ENCODE peak calls at places on chromosomes 7 and 10, in nine cellular contexts. One of them, this sample, is unnamed. For H3K27me3, the result is how much of the 10 kb centered on the place peaks cover.

GRCh38 chr7:125529237-125529636 is 599.6 kb upstream of the POT1 start:
- DNase-seq in stomach: no peak
- DNase-seq in psoas muscle: no peak
- DNase-seq in adrenal gland: no peak
- DNase-seq in fibroblast of lung: no peak
- DNase-seq in CD8-positive, alpha-beta T cell: no peak
- DNase-seq in CD4-positive, alpha-beta T cell: no peak
- DNase-seq in bronchial epithelial cell: peak
- DNase-seq in GM23248: no peak
- DNase-seq in this sample: no peak

GRCh38 chr10:100520811-100521210 is 1.1 kb upstream of the SEC31B start:
- DNase-seq in psoas muscle: no peak
- DNase-seq in stomach: no peak
- DNase-seq in fibroblast of lung: peak
- DNase-seq in CD4-positive, alpha-beta T cell: no peak
- DNase-seq in adrenal gland: no peak
- DNase-seq in CD8-positive, alpha-beta T cell: no peak
- DNase-seq in GM23248: peak
- DNase-seq in bronchial epithelial cell: peak
- DNase-seq in this sample: no peak

GRCh38 chr7:112869111-112869774 is 79.0 kb upstream of the TMEM168 start:
- DNase-seq in fibroblast of lung: peak
- DNase-seq in bronchial epithelial cell: peak
- DNase-seq in GM23248: peak
- DNase-seq in adrenal gland: peak
- DNase-seq in stomach: peak
- DNase-seq in psoas muscle: no peak
- DNase-seq in CD8-positive, alpha-beta T cell: peak
- DNase-seq in CD4-positive, alpha-beta T cell: peak
- DNase-seq in this sample: peak

GRCh38 chr7:7446616-7447015 is 89.1 kb downstream of the COL28A1 start:
- DNase-seq in GM23248: no peak
- DNase-seq in CD4-positive, alpha-beta T cell: no peak
- DNase-seq in fibroblast of lung: no peak
- DNase-seq in adrenal gland: no peak
- DNase-seq in bronchial epithelial cell: peak
- DNase-seq in psoas muscle: no peak
- DNase-seq in CD8-positive, alpha-beta T cell: no peak
- DNase-seq in stomach: no peak
- DNase-seq in this sample: no peak

GRCh38 chr7:51647931-51648351 is 331.3 kb upstream of the COBL start:
- DNase-seq in stomach: peak
- DNase-seq in CD8-positive, alpha-beta T cell: no peak
- DNase-seq in CD4-positive, alpha-beta T cell: no peak
- DNase-seq in fibroblast of lung: peak
- DNase-seq in psoas muscle: no peak
- DNase-seq in bronchial epithelial cell: peak
- DNase-seq in adrenal gland: peak
- DNase-seq in GM23248: no peak
- DNase-seq in this sample: no peak

GRCh38 chr10:34732926-34733325 is 82.2 kb downstream of the PARD3 start:
- DNase-seq in adrenal gland: no peak
- DNase-seq in psoas muscle: no peak
- DNase-seq in stomach: no peak
- DNase-seq in bronchial epithelial cell: peak
- DNase-seq in fibroblast of lung: peak
- DNase-seq in CD4-positive, alpha-beta T cell: no peak
- DNase-seq in GM23248: peak
- DNase-seq in CD8-positive, alpha-beta T cell: no peak
- DNase-seq in this sample: no peak

GRCh38 chr10:110042181-110042580 is 34.4 kb downstream of the ADD3 start:
- DNase-seq in GM23248: peak
- DNase-seq in psoas muscle: no peak
- DNase-seq in adrenal gland: no peak
- DNase-seq in CD8-positive, alpha-beta T cell: no peak
- DNase-seq in fibroblast of lung: peak
- DNase-seq in CD4-positive, alpha-beta T cell: no peak
- DNase-seq in stomach: no peak
- DNase-seq in bronchial epithelial cell: peak
- DNase-seq in this sample: no peak

GRCh38 chr10:48604408-48605263 is at the start of gene ARHGAP22:
- DNase-seq in stomach: no peak
- DNase-seq in fibroblast of lung: peak
- DNase-seq in bronchial epithelial cell: no peak
- DNase-seq in adrenal gland: peak
- DNase-seq in GM23248: peak
- DNase-seq in psoas muscle: peak
- DNase-seq in CD8-positive, alpha-beta T cell: no peak
- DNase-seq in CD4-positive, alpha-beta T cell: no peak
- DNase-seq in this sample: no peak

GRCh38 chr7:152436279-152437147 is 710 bp upstream of the KMT2C start:
- DNase-seq in GM23248: peak
- DNase-seq in adrenal gland: peak
- DNase-seq in bronchial epithelial cell: peak
- DNase-seq in fibroblast of lung: peak
- DNase-seq in CD8-positive, alpha-beta T cell: peak
- DNase-seq in stomach: peak
- DNase-seq in psoas muscle: peak
- DNase-seq in CD4-positive, alpha-beta T cell: peak
- DNase-seq in this sample: peak

GRCh38 chr10:97138174-97138573 is 47.6 kb downstream of the SLIT1 start:
- DNase-seq in adrenal gland: no peak
- DNase-seq in fibroblast of lung: no peak
- DNase-seq in GM23248: no peak
- DNase-seq in bronchial epithelial cell: no peak
- DNase-seq in psoas muscle: no peak
- DNase-seq in stomach: no peak
- DNase-seq in CD4-positive, alpha-beta T cell: no peak
- DNase-seq in CD8-positive, alpha-beta T cell: no peak
- DNase-seq in this sample: no peak

GRCh38 chr7:95631545-95631944 is 35.2 kb upstream of the PDK4 start:
- DNase-seq in CD8-positive, alpha-beta T cell: no peak
- DNase-seq in stomach: no peak
- DNase-seq in fibroblast of lung: no peak
- DNase-seq in bronchial epithelial cell: no peak
- DNase-seq in adrenal gland: no peak
- DNase-seq in CD4-positive, alpha-beta T cell: no peak
- DNase-seq in GM23248: no peak
- DNase-seq in psoas muscle: no peak
- DNase-seq in this sample: no peak

GRCh38 chr7:1665721-1666250 is 4.3 kb upstream of the ELFN1 start:
- DNase-seq in fibroblast of lung: peak
- DNase-seq in GM23248: peak
- DNase-seq in stomach: no peak
- DNase-seq in adrenal gland: no peak
- DNase-seq in bronchial epithelial cell: no peak
- DNase-seq in CD8-positive, alpha-beta T cell: no peak
- DNase-seq in psoas muscle: peak
- DNase-seq in CD4-positive, alpha-beta T cell: no peak
- DNase-seq in this sample: no peak
- H3K27me3 ChIP-seq in fibroblast of lung: under half
- H3K27me3 ChIP-seq in GM23248: under half
- H3K27me3 ChIP-seq in stomach: half or more
- H3K27me3 ChIP-seq in adrenal gland: half or more
- H3K27me3 ChIP-seq in bronchial epithelial cell: under half
- H3K27me3 ChIP-seq in CD8-positive, alpha-beta T cell: under half
- H3K27me3 ChIP-seq in psoas muscle: under half
- H3K27me3 ChIP-seq in CD4-positive, alpha-beta T cell: half or more
- H3K27me3 ChIP-seq in this sample: under half

GRCh38 chr7:130732980-130733865 is 784 bp downstream of the KLF14 start:
- DNase-seq in fibroblast of lung: peak
- DNase-seq in GM23248: peak
- DNase-seq in CD4-positive, alpha-beta T cell: no peak
- DNase-seq in adrenal gland: peak
- DNase-seq in psoas muscle: peak
- DNase-seq in CD8-positive, alpha-beta T cell: peak
- DNase-seq in stomach: peak
- DNase-seq in bronchial epithelial cell: no peak
- DNase-seq in this sample: no peak

GRCh38 chr7:130734525-130735272 is 692 bp upstream of the KLF14 start:
- DNase-seq in bronchial epithelial cell: peak
- DNase-seq in adrenal gland: no peak
- DNase-seq in psoas muscle: no peak
- DNase-seq in fibroblast of lung: no peak
- DNase-seq in stomach: no peak
- DNase-seq in CD8-positive, alpha-beta T cell: no peak
- DNase-seq in GM23248: no peak
- DNase-seq in CD4-positive, alpha-beta T cell: no peak
- DNase-seq in this sample: no peak

GRCh38 chr7:130735273-130735716 is 1.3 kb upstream of the KLF14 start:
- DNase-seq in psoas muscle: no peak
- DNase-seq in adrenal gland: no peak
- DNase-seq in bronchial epithelial cell: no peak
- DNase-seq in CD4-positive, alpha-beta T cell: no peak
- DNase-seq in GM23248: no peak
- DNase-seq in CD8-positive, alpha-beta T cell: no peak
- DNase-seq in fibroblast of lung: no peak
- DNase-seq in stomach: no peak
- DNase-seq in this sample: no peak

GRCh38 chr7:130736298-130736900 is 2.4 kb upstream of the KLF14 start:
- DNase-seq in bronchial epithelial cell: no peak
- DNase-seq in GM23248: no peak
- DNase-seq in stomach: no peak
- DNase-seq in psoas muscle: no peak
- DNase-seq in CD8-positive, alpha-beta T cell: no peak
- DNase-seq in fibroblast of lung: no peak
- DNase-seq in adrenal gland: no peak
- DNase-seq in CD4-positive, alpha-beta T cell: no peak
- DNase-seq in this sample: no peak

DNA sequence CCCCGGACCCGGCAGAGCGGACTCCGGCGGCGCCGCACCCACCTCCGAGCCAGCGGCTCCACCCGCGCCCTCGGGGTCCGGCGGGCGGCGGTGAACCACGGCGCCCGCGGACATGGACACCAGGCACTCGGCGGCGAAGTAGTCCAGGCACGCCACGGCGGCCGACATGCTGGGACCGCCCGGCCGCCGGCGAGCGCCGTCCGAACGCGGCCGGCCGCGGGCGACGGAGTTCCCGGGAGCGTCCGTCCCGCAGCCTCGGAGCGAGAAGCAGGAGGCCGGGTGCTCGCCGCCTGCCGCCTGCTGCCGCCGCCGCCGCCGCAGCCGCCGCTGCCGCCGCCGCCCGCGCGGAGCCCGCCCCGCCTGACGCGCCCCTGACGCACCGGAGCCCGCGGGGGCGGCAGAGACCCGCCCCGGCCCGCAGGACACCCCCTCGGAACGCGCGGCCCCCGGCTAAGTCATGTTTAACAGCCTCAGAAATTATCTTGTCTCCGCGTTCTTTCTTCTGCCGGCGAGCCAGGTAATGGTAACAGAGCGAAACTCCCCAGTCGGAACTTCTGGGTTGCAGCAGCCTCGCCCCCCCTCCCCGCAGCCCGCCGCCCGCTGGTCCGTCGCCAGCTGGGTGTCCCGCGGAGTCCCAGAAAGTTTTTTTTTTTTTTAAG is at the start of gene KLF14:
- DNase-seq in GM23248: peak
- DNase-seq in CD8-positive, alpha-beta T cell: peak
- DNase-seq in psoas muscle: peak
- DNase-seq in stomach: no peak
- DNase-seq in fibroblast of lung: peak
- DNase-seq in CD4-positive, alpha-beta T cell: peak
- DNase-seq in adrenal gland: peak
- DNase-seq in bronchial epithelial cell: no peak
- DNase-seq in this sample: peak
- H3K27me3 ChIP-seq in GM23248: under half
- H3K27me3 ChIP-seq in CD8-positive, alpha-beta T cell: under half
- H3K27me3 ChIP-seq in psoas muscle: under half
- H3K27me3 ChIP-seq in stomach: half or more
- H3K27me3 ChIP-seq in fibroblast of lung: under half
- H3K27me3 ChIP-seq in CD4-positive, alpha-beta T cell: half or more
- H3K27me3 ChIP-seq in adrenal gland: under half
- H3K27me3 ChIP-seq in bronchial epithelial cell: under half
- H3K27me3 ChIP-seq in this sample: under half

GRCh38 chr7:80159802-80160201 is 25.2 kb downstream of the GNAI1 start:
- DNase-seq in adrenal gland: no peak
- DNase-seq in fibroblast of lung: no peak
- DNase-seq in CD8-positive, alpha-beta T cell: no peak
- DNase-seq in GM23248: no peak
- DNase-seq in psoas muscle: no peak
- DNase-seq in stomach: no peak
- DNase-seq in bronchial epithelial cell: no peak
- DNase-seq in CD4-positive, alpha-beta T cell: no peak
- DNase-seq in this sample: no peak
- H3K27me3 ChIP-seq in adrenal gland: under half
- H3K27me3 ChIP-seq in fibroblast of lung: under half
- H3K27me3 ChIP-seq in CD8-positive, alpha-beta T cell: under half
- H3K27me3 ChIP-seq in GM23248: under half
- H3K27me3 ChIP-seq in psoas muscle: under half
- H3K27me3 ChIP-seq in stomach: under half
- H3K27me3 ChIP-seq in bronchial epithelial cell: under half
- H3K27me3 ChIP-seq in CD4-positive, alpha-beta T cell: under half
- H3K27me3 ChIP-seq in this sample: under half

GRCh38 chr7:12814107-12814506 is 126.7 kb downstream of the ARL4A start:
- DNase-seq in CD4-positive, alpha-beta T cell: no peak
- DNase-seq in psoas muscle: no peak
- DNase-seq in adrenal gland: no peak
- DNase-seq in bronchial epithelial cell: peak
- DNase-seq in fibroblast of lung: no peak
- DNase-seq in stomach: no peak
- DNase-seq in GM23248: no peak
- DNase-seq in CD8-positive, alpha-beta T cell: no peak
- DNase-seq in this sample: no peak

GRCh38 chr7:12814797-12815196 is 127.4 kb downstream of the ARL4A start:
- DNase-seq in GM23248: no peak
- DNase-seq in CD4-positive, alpha-beta T cell: no peak
- DNase-seq in CD8-positive, alpha-beta T cell: no peak
- DNase-seq in stomach: no peak
- DNase-seq in fibroblast of lung: no peak
- DNase-seq in bronchial epithelial cell: peak
- DNase-seq in psoas muscle: no peak
- DNase-seq in adrenal gland: no peak
- DNase-seq in this sample: no peak

GRCh38 chr7:12820777-12821176 is 133.3 kb downstream of the ARL4A start:
- DNase-seq in psoas muscle: no peak
- DNase-seq in CD8-positive, alpha-beta T cell: no peak
- DNase-seq in CD4-positive, alpha-beta T cell: no peak
- DNase-seq in GM23248: no peak
- DNase-seq in fibroblast of lung: no peak
- DNase-seq in stomach: no peak
- DNase-seq in bronchial epithelial cell: no peak
- DNase-seq in adrenal gland: no peak
- DNase-seq in this sample: no peak

GRCh38 chr7:12812111-12812510 is 124.7 kb downstream of the ARL4A start:
- DNase-seq in CD8-positive, alpha-beta T cell: no peak
- DNase-seq in fibroblast of lung: no peak
- DNase-seq in CD4-positive, alpha-beta T cell: no peak
- DNase-seq in psoas muscle: no peak
- DNase-seq in adrenal gland: no peak
- DNase-seq in GM23248: no peak
- DNase-seq in stomach: no peak
- DNase-seq in bronchial epithelial cell: no peak
- DNase-seq in this sample: no peak

DNA sequence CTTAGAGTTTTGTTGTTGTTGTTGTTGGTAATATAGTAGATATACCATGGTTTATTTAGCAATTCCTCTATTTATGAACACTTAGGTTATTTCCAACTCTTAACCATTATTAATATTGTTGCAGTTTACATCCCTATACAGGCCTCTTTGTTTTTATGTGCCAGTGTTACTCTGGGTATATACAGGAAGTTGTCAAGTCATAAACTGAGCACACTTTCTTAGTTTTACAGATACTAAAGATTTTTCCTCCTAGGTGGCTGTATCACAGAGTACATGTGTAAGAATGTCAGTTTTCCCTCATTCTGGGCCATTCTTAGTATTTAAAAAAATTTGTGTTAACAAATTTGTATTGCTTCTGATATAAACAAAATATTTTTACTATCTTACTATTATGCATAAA is 128.4 kb downstream of the ARL4A start:
- DNase-seq in adrenal gland: no peak
- DNase-seq in psoas muscle: no peak
- DNase-seq in stomach: no peak
- DNase-seq in fibroblast of lung: no peak
- DNase-seq in CD8-positive, alpha-beta T cell: no peak
- DNase-seq in GM23248: no peak
- DNase-seq in CD4-positive, alpha-beta T cell: no peak
- DNase-seq in bronchial epithelial cell: no peak
- DNase-seq in this sample: no peak
- H3K27me3 ChIP-seq in adrenal gland: under half
- H3K27me3 ChIP-seq in psoas muscle: under half
- H3K27me3 ChIP-seq in stomach: under half
- H3K27me3 ChIP-seq in fibroblast of lung: under half
- H3K27me3 ChIP-seq in CD8-positive, alpha-beta T cell: under half
- H3K27me3 ChIP-seq in GM23248: under half
- H3K27me3 ChIP-seq in CD4-positive, alpha-beta T cell: under half
- H3K27me3 ChIP-seq in bronchial epithelial cell: under half
- H3K27me3 ChIP-seq in this sample: under half

This sample was measured in CD4-positive, alpha-beta memory T cell.